ENCODE peak calls at places on chromosome 9, in four cellular contexts. One of them, this sample, is unnamed.

GRCh38 chr9:127049044-127049443 is 73.4 kb downstream of the ANGPTL2 start:
- DNase-seq in IMR-90: peak
- DNase-seq in GM12878: peak
- DNase-seq in K562: no peak
- DNase-seq in this sample: peak

GRCh38 chr9:17578911-17579793 is at the start of gene SH3GL2:
- DNase-seq in IMR-90: peak
- DNase-seq in GM12878: no peak
- DNase-seq in K562: no peak
- DNase-seq in this sample: no peak

GRCh38 chr9:107989099-107989498 is 499.5 kb upstream of the KLF4 start:
- DNase-seq in IMR-90: no peak
- DNase-seq in GM12878: no peak
- DNase-seq in K562: no peak
- DNase-seq in this sample: no peak

GRCh38 chr9:104386425-104387069 is 117.5 kb upstream of the OR13F1 start:
- DNase-seq in IMR-90: peak
- DNase-seq in GM12878: no peak
- DNase-seq in K562: no peak
- DNase-seq in this sample: peak

GRCh38 chr9:36327903-36328302 is 69.7 kb upstream of the GNE start:
- DNase-seq in IMR-90: peak
- DNase-seq in GM12878: no peak
- DNase-seq in K562: no peak
- DNase-seq in this sample: no peak

GRCh38 chr9:136944094-136944518 is 432 bp downstream of the FBXW5 start:
- DNase-seq in IMR-90: peak
- DNase-seq in GM12878: no peak
- DNase-seq in K562: no peak
- DNase-seq in this sample: peak

GRCh38 chr9:99971410-99971809 is 65.0 kb downstream of the STX17 start:
- DNase-seq in IMR-90: no peak
- DNase-seq in GM12878: no peak
- DNase-seq in K562: no peak
- DNase-seq in this sample: no peak

GRCh38 chr9:97954550-97954989 is 16.6 kb upstream of the HEMGN start:
- DNase-seq in IMR-90: no peak
- DNase-seq in GM12878: no peak
- DNase-seq in K562: peak
- DNase-seq in this sample: peak

GRCh38 chr9:130245474-130245873 is 20.1 kb upstream of the HMCN2 start:
- DNase-seq in IMR-90: no peak
- DNase-seq in GM12878: no peak
- DNase-seq in K562: no peak
- DNase-seq in this sample: no peak

GRCh38 chr9:72960446-72960845 is 7.6 kb upstream of the ALDH1A1 start:
- DNase-seq in IMR-90: no peak
- DNase-seq in GM12878: no peak
- DNase-seq in K562: no peak
- DNase-seq in this sample: no peak

GRCh38 chr9:5352637-5353248 is 13.1 kb upstream of the RLN1 start:
- DNase-seq in IMR-90: no peak
- DNase-seq in GM12878: no peak
- DNase-seq in K562: no peak
- DNase-seq in this sample: no peak

GRCh38 chr9:23663946-23664345 is 162.1 kb downstream of the ELAVL2 start:
- DNase-seq in IMR-90: no peak
- DNase-seq in GM12878: no peak
- DNase-seq in K562: no peak
- DNase-seq in this sample: no peak

GRCh38 chr9:126516936-126517750 is 96.6 kb upstream of the LMX1B start:
- DNase-seq in IMR-90: peak
- DNase-seq in GM12878: no peak
- DNase-seq in K562: no peak
- DNase-seq in this sample: peak

GRCh38 chr9:136355616-136356557 is 7.7 kb downstream of the DNLZ start:
- DNase-seq in IMR-90: no peak
- DNase-seq in GM12878: no peak
- DNase-seq in K562: peak
- DNase-seq in this sample: no peak

GRCh38 chr9:5978523-5978922 is 36.9 kb downstream of the RANBP6 start:
- DNase-seq in IMR-90: no peak
- DNase-seq in GM12878: no peak
- DNase-seq in K562: no peak
- DNase-seq in this sample: no peak

GRCh38 chr9:109325089-109325488 is 4.2 kb upstream of the EPB41L4B start:
- DNase-seq in IMR-90: no peak
- DNase-seq in GM12878: no peak
- DNase-seq in K562: no peak
- DNase-seq in this sample: no peak

GRCh38 chr9:69579032-69579748 is 93.0 kb downstream of the APBA1 start:
- DNase-seq in IMR-90: no peak
- DNase-seq in GM12878: no peak
- DNase-seq in K562: no peak
- DNase-seq in this sample: no peak

GRCh38 chr9:34485822-34486221 is 27.2 kb downstream of the DNAI1 start:
- DNase-seq in IMR-90: no peak
- DNase-seq in GM12878: no peak
- DNase-seq in K562: no peak
- DNase-seq in this sample: no peak

GRCh38 chr9:34125681-34126206 is 754 bp downstream of the DCAF12 start:
- DNase-seq in IMR-90: peak
- DNase-seq in GM12878: no peak
- DNase-seq in K562: peak
- DNase-seq in this sample: no peak

GRCh38 chr9:97696025-97696822 is 916 bp downstream of the XPA start:
- DNase-seq in IMR-90: peak
- DNase-seq in GM12878: no peak
- DNase-seq in K562: no peak
- DNase-seq in this sample: peak

GRCh38 chr9:101472891-101473290 is 37.3 kb upstream of the ALDOB start:
- DNase-seq in IMR-90: no peak
- DNase-seq in GM12878: no peak
- DNase-seq in K562: no peak
- DNase-seq in this sample: no peak

GRCh38 chr9:92887880-92888338 is 10.1 kb upstream of the ZNF484 start:
- DNase-seq in IMR-90: no peak
- DNase-seq in GM12878: no peak
- DNase-seq in K562: no peak
- DNase-seq in this sample: no peak

GRCh38 chr9:136576269-136576626 is 30.4 kb upstream of the NOTCH1 start:
- DNase-seq in IMR-90: peak
- DNase-seq in GM12878: no peak
- DNase-seq in K562: no peak
- DNase-seq in this sample: no peak

GRCh38 chr9:136671646-136672430 is 9.1 kb downstream of the EGFL7 start:
- DNase-seq in IMR-90: no peak
- DNase-seq in GM12878: no peak
- DNase-seq in K562: peak
- DNase-seq in this sample: peak

GRCh38 chr9:26656003-26656940 is 236.3 kb downstream of the CAAP1 start:
- DNase-seq in IMR-90: peak
- DNase-seq in GM12878: no peak
- DNase-seq in K562: peak
- DNase-seq in this sample: peak
- H3K9ac ChIP-seq in IMR-90: no peak
- H3K9ac ChIP-seq in GM12878: no peak
- H3K9ac ChIP-seq in K562: no peak
- H3K9ac ChIP-seq in this sample: no peak

GRCh38 chr9:106310782-106311181 is 552.2 kb upstream of the ZNF462 start:
- DNase-seq in IMR-90: no peak
- DNase-seq in GM12878: peak
- DNase-seq in K562: no peak
- DNase-seq in this sample: no peak
- TF ChIP-seq FOS in IMR-90: no peak
- TF ChIP-seq FOS in GM12878: no peak
- TF ChIP-seq FOS in K562: no peak
- TF ChIP-seq FOS in this sample: no peak

GRCh38 chr9:106717686-106718085 is 145.3 kb upstream of the ZNF462 start:
- DNase-seq in IMR-90: peak
- DNase-seq in GM12878: no peak
- DNase-seq in K562: no peak
- DNase-seq in this sample: peak
- H3K9ac ChIP-seq in IMR-90: no peak
- H3K9ac ChIP-seq in GM12878: no peak
- H3K9ac ChIP-seq in K562: no peak
- H3K9ac ChIP-seq in this sample: no peak

GRCh38 chr9:89387970-89388867 is 69.9 kb downstream of the SECISBP2 start:
- DNase-seq in IMR-90: peak
- DNase-seq in GM12878: no peak
- DNase-seq in K562: no peak
- DNase-seq in this sample: no peak
- TF ChIP-seq FOS in IMR-90: no peak
- TF ChIP-seq FOS in GM12878: no peak
- TF ChIP-seq FOS in K562: no peak
- TF ChIP-seq FOS in this sample: no peak

GRCh38 chr9:38026021-38026809 is 42.8 kb downstream of the SHB start:
- DNase-seq in IMR-90: peak
- DNase-seq in GM12878: no peak
- DNase-seq in K562: peak
- DNase-seq in this sample: peak

GRCh38 chr9:38024036-38024681 is 44.9 kb downstream of the SHB start:
- DNase-seq in IMR-90: peak
- DNase-seq in GM12878: no peak
- DNase-seq in K562: no peak
- DNase-seq in this sample: peak

GRCh38 chr9:38025166-38025565 is 43.9 kb downstream of the SHB start:
- DNase-seq in IMR-90: no peak
- DNase-seq in GM12878: no peak
- DNase-seq in K562: no peak
- DNase-seq in this sample: peak

GRCh38 chr9:38027714-38028113 is 41.3 kb downstream of the SHB start:
- DNase-seq in IMR-90: no peak
- DNase-seq in GM12878: no peak
- DNase-seq in K562: no peak
- DNase-seq in this sample: no peak

DNA sequence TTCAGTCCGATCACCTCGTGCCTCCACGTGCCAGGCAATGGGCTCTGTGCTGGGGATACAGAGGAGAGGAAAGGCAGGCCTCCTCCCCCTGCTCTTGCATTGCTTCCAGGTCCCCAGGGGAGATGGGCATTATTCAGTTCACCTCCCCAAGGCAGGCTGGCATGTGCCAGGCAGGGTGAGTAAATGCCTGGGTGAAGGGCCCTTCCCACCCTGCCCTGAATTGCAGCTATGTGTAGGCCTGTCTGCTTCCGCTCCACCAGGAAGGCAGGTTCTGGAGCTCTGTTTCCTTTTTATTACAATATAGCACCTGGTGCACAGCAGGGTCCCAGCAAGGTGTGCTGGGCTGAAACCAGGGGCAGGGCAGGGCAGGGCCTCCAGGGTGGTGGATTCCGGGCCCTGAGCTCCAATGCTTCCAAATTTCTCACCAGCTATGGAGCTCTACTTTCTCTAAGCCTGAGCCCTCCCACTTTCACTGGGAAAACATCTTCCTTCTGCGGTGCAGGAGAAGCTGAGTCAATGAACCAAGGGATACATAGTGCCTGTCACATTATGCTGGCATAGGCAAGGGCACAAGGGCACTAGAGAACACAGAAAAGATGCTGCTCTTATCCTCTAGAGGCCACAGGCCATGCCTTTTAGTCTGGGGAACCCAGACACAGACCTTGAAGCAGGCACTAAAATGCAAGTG is 42.0 kb downstream of the SHB start:
- DNase-seq in IMR-90: no peak
- DNase-seq in GM12878: no peak
- DNase-seq in K562: no peak
- DNase-seq in this sample: no peak
- H3K9ac ChIP-seq in IMR-90: peak
- H3K9ac ChIP-seq in GM12878: no peak
- H3K9ac ChIP-seq in K562: no peak
- H3K9ac ChIP-seq in this sample: peak

DNA sequence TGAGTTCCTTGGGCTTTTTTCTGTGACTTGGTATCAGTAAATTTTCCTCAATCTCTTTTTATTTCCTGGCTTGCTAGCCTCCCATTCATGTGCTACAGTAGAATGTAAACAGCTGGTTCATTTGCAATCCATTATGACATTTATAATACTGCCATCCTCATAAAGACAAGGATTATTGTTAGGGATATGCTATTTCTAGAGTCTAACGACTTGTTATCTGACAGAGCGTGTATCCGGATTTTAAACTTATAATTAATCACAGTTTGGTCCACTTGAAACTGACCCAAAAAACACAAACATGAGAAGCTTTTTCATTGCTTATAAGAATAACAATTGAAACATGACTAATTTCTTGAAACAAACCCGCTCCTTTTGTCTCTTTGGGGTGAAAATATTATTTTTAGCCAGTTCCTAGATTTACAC is 585.8 kb downstream of the TLE4 start:
- DNase-seq in IMR-90: peak
- DNase-seq in GM12878: no peak
- DNase-seq in K562: no peak
- DNase-seq in this sample: peak
- TF ChIP-seq FOS in IMR-90: no peak
- TF ChIP-seq FOS in GM12878: no peak
- TF ChIP-seq FOS in K562: no peak
- TF ChIP-seq FOS in this sample: no peak

DNA sequence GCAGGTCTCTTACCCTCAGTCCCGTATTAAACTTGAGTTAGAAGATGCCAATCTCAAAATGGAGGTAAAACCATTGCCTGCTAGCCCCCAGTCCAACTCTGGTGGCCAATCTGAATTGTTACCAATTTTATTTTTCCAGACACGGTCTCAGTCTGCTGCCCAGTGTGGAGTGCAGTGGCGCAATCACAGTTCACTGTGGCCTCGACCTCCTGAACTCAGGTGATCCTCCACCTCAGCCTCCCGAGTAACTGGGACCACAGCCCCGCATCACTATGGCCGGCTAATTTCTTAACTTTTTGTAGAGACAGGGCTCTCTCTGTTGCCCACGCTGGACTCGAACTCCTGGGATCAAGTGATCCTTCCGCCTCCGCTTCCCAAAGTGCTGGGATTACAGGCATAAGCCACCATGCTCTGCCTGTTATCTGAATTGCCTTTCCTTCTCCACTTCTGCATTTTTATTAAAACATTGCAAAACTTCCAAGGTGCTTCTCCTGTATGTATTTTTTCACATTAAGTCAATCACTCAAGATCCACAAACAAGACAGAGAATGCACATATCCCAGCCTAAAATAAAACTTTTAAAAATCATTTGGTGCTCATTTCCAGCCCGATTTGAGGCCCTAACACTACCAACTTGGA is 2.3 kb downstream of the FANCC start:
- DNase-seq in IMR-90: no peak
- DNase-seq in GM12878: no peak
- DNase-seq in K562: no peak
- DNase-seq in this sample: no peak
- H3K9ac ChIP-seq in IMR-90: no peak
- H3K9ac ChIP-seq in GM12878: no peak
- H3K9ac ChIP-seq in K562: no peak
- H3K9ac ChIP-seq in this sample: no peak

GRCh38 chr9:132141948-132142594 is 19.8 kb upstream of the NTNG2 start:
- DNase-seq in IMR-90: no peak
- DNase-seq in GM12878: no peak
- DNase-seq in K562: no peak
- DNase-seq in this sample: no peak
- TF ChIP-seq FOS in IMR-90: no peak
- TF ChIP-seq FOS in GM12878: no peak
- TF ChIP-seq FOS in K562: no peak
- TF ChIP-seq FOS in this sample: no peak

GRCh38 chr9:113692264-113692663 is 183.8 kb upstream of the ZNF618 start:
- DNase-seq in IMR-90: no peak
- DNase-seq in GM12878: no peak
- DNase-seq in K562: no peak
- DNase-seq in this sample: no peak
- H3K9ac ChIP-seq in IMR-90: no peak
- H3K9ac ChIP-seq in GM12878: no peak
- H3K9ac ChIP-seq in K562: no peak
- H3K9ac ChIP-seq in this sample: no peak